ENCODE peak calls at places on chromosomes 11 and 22, in ten cellular contexts. L is tibial nerve, K is GM20000, J is choroid plexus epithelial cell, B is ovary, O is vagina, Z is mucosa of descending colon, N is endothelial cell, F is astrocyte of the spinal cord, E is mammary epithelial cell. H is an unnamed sample.

GRCh38 chr11:69292221-69292648 is 1.7 kb upstream of the MYEOV start:
- DNase-seq in B (no peak), L (no peak), K (peak; percentile 63), J (peak; percentile 39), F (no peak), O (no peak), Z (peak; percentile 71), E (no peak), N (peak; percentile 53), H (peak; percentile 55)

GRCh38 chr11:124717786-124718634 is 21.7 kb upstream of the NRGN start:
- DNase-seq in O (no peak), N (peak; percentile 23), E (peak; percentile 46), B (no peak), F (peak; percentile 52), J (peak; percentile 35), K (no peak), Z (peak; percentile 32), L (no peak), H (peak; percentile 17)

GRCh38 chr11:78046486-78046854 is 17.2 kb upstream of the THRSP start:
- DNase-seq in Z (no peak), F (no peak), J (no peak), E (no peak), O (no peak), B (no peak), N (no peak), K (no peak), L (no peak), H (no peak)

GRCh38 chr11:70860855-70861254 is 391.5 kb downstream of the SHANK2 start:
- DNase-seq in B (no peak), K (no peak), Z (no peak), J (no peak), L (no peak), F (no peak), N (no peak), E (no peak), O (no peak), H (no peak)

GRCh38 chr22:40525250-40525884 is 111.2 kb downstream of the MRTFA start:
- DNase-seq in F (no peak), O (no peak), K (no peak), J (peak; percentile 73), Z (peak; percentile 63), L (peak; percentile 51), N (peak; percentile 56), B (peak; percentile 26), E (peak; percentile 20), H (peak; percentile 50)

GRCh38 chr11:62392944-62393628 is 25.7 kb upstream of the SCGB1A1 start:
- DNase-seq in O (no peak), N (no peak), F (no peak), L (no peak), J (no peak), K (peak; percentile 37), Z (no peak), B (no peak), E (peak; percentile 43), H (peak; percentile 14)

GRCh38 chr11:131811380-131811779 is 441.0 kb downstream of the NTM start:
- DNase-seq in K (no peak), Z (no peak), O (no peak), J (no peak), L (no peak), N (no peak), B (no peak), F (no peak), E (peak; percentile 76), H (no peak)

GRCh38 chr22:50674606-50675552 is 2.3 kb downstream of the SHANK3 start:
- DNase-seq in Z (peak; percentile 84), J (no peak), O (no peak), E (peak; percentile 82), N (peak; percentile 53), K (peak; percentile 61), B (no peak), L (no peak), F (no peak), H (no peak)

GRCh38 chr11:118437046-118437735 is 899 bp downstream of the KMT2A start:
- DNase-seq in O (no peak), K (peak; percentile 51), B (peak; percentile 66), L (peak; percentile 39), N (peak; percentile 37), F (peak; percentile 23), J (peak; percentile 41), Z (peak; percentile 67), E (peak; percentile 59), H (peak; percentile 67)

GRCh38 chr22:49587987-49588386 is 239.7 kb downstream of the BRD1 start:
- DNase-seq in Z (no peak), B (no peak), J (no peak), F (no peak), L (no peak), O (no peak), K (no peak), E (no peak), N (no peak), H (no peak)

DNA sequence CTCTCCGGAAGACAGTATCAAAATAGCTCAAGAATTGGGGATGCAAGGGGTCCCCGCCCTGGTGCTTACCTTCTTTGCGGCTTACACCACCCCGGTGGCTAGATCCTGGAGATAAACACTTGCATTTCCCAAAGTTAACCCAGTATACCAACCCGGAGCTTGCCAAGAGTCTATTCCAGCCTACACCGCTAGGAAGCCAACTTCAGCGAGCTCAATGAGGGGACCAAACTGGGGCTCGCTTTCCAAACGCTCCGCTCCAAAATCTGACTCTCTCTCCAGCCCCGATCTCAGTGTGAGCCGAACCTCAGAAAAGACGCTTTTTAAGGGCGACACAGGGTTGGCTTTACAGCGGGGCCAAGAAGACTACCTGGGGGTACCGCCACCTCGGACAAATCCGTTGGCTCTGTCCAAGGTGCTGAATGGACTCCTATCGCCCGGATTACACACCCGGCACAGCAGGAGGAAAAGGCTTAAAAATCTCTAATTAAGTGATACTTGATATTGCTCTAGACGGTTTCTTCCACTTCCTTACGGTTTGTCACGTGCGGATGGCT is 20.1 kb upstream of the BDNF start:
- DNase-seq in O (no peak), Z (peak; percentile 28), B (no peak), N (peak; percentile 77), J (peak; percentile 69), K (peak; percentile 73), F (peak; percentile 64), L (no peak), E (peak; percentile 45), H (no peak)
- TF ChIP-seq CTCF in O (no peak), Z (no peak), B (no peak), N (peak; percentile 23), J (peak; percentile 43), K (no peak), F (peak; percentile 37), L (no peak), E (peak; percentile 4), H (no peak)

GRCh38 chr11:45918331-45918941 is 759 bp upstream of the PEX16 start:
- DNase-seq in O (no peak), B (peak; percentile 81), E (peak; percentile 60), L (peak; percentile 79), J (peak; percentile 78), N (peak; percentile 78), F (peak; percentile 64), K (peak; percentile 89), Z (peak; percentile 90), H (peak; percentile 32)
- TF ChIP-seq CTCF in O (no peak), B (no peak), E (no peak), L (no peak), J (no peak), N (no peak), F (no peak), K (no peak), Z (no peak), H (no peak)

DNA sequence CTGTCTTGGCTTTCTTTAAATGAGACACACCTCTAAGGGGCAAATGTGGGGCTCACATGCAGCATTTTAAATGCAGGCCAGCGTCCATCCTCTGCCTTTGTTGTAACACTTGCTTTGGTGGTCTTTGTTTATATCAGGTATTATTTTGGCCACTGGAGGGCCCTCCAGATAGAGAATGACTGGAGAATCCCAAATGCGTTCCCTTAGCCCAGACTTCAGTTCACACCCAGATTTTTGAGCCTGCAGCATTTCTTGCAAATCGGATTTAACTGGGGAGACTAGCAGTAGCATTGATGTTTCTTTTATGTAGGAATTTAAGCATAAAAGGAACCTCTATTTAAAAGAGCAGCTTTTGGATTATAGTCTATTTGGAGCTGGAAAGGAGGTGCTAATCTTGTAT is 200.2 kb upstream of the SORL1-AS1 start:
- DNase-seq in Z (no peak), O (no peak), J (peak; percentile 54), F (peak; percentile 40), B (peak; percentile 32), K (no peak), E (no peak), N (peak; percentile 30), L (peak; percentile 62), H (no peak)
- TF ChIP-seq CTCF in Z (no peak), O (no peak), J (peak; percentile 63), F (peak; percentile 50), B (peak; percentile 45), K (no peak), E (no peak), N (peak; percentile 69), L (peak; percentile 50), H (no peak)

DNA sequence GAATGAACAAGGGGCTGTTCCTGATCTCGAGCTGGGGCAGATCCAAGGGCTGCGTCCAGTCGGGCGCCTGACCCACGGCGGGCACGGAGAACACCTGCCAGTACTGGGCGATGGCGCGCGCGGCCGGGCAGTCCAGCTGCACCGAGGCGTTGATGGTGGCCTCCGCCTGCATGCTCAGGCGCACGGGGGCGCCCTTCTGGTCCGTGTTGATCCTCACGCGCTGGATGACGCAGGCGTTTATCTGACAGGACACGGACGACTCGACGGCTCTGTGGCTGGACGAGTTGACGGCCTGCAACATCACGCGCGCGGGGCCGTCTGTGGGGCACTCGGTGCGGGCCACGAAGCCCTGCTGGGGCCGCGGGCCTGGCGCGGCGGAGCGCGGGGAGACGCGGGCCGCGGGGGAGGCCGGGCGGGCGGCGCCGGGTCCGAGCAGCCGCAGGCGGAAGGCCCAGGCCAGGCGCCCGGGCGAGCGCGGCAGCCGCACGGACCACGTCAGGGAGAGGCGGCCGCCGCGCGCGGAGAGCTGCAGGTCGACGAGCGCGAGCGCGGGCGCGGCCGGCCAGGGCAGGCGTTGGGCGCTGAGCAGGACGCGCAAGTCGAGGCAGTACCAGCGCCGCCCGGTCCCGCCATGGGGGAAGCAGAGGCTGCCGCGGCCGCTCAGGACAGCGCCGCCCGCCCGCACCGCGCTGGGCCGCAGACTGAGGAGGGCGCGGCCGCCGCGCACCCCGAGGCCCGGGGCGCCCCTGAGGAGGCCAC is 515 bp downstream of the PKDREJ start:
- DNase-seq in E (no peak), J (peak; percentile 49), B (peak; percentile 49), L (peak; percentile 52), Z (peak; percentile 79), F (peak; percentile 40), O (no peak), K (peak; percentile 63), N (peak; percentile 69), H (peak; percentile 34)
- TF ChIP-seq CTCF in E (no peak), J (peak; percentile 23), B (no peak), L (no peak), Z (peak; percentile 8), F (peak; percentile 49), O (no peak), K (peak; percentile 10), N (peak; percentile 20), H (no peak)

GRCh38 chr22:36497910-36498669 is 8.8 kb downstream of the FOXRED2 start:
- DNase-seq in N (no peak), L (no peak), K (no peak), O (no peak), B (no peak), E (no peak), Z (no peak), F (no peak), J (peak; percentile 13), H (no peak)
- TF ChIP-seq CTCF in N (no peak), L (no peak), K (no peak), O (no peak), B (no peak), E (no peak), Z (no peak), F (peak; percentile 4), J (peak; percentile 39), H (no peak)